ENCODE peak calls at places on chromosomes 2 and 18, in six cellular contexts. X, M, P, V, Z and Q are unnamed samples.
A peak's percentile ranks its signal among the peaks of the same experiment; 100 is the strongest.

GRCh38 chr18:5958822-5959221 is 63.5 kb upstream of the TMEM200C start:
- DNase-seq in M (no peak), P (no peak), V (no peak), Z (no peak), X (no peak), Q (no peak)

GRCh38 chr2:210195066-210195852 is 24.1 kb upstream of the KANSL1L start:
- DNase-seq in M (no peak), P (peak; percentile 57), Z (no peak), X (peak; percentile 34), V (no peak), Q (no peak)

GRCh38 chr2:28662468-28663095 is 89.0 kb upstream of the PPP1CB start:
- DNase-seq in X (no peak), Z (no peak), V (peak; percentile 53), P (peak; percentile 23), M (peak; percentile 78), Q (no peak)

GRCh38 chr2:56985609-56986008 is 801.8 kb downstream of the CCDC85A start:
- DNase-seq in X (no peak), V (no peak), M (no peak), P (no peak), Z (no peak), Q (no peak)

GRCh38 chr2:73870084-73870483 is 22.7 kb upstream of the ACTG2 start:
- DNase-seq in V (peak; percentile 37), P (no peak), Z (no peak), M (peak; percentile 66), X (no peak), Q (peak; percentile 71)

GRCh38 chr18:58249677-58250076 is 205.7 kb downstream of the NEDD4L start:
- DNase-seq in Z (no peak), X (peak; percentile 62), M (no peak), P (no peak), V (no peak), Q (no peak)

GRCh38 chr18:58859935-58860334 is 4.7 kb upstream of the ZNF532 start:
- DNase-seq in M (no peak), X (no peak), Z (no peak), V (no peak), P (no peak), Q (no peak)

GRCh38 chr2:25252291-25253152 is 84.1 kb upstream of the POMC start:
- DNase-seq in X (peak; percentile 99), P (peak; percentile 55), Z (no peak), V (peak; percentile 61), M (peak; percentile 72), Q (peak; percentile 54)

GRCh38 chr18:36667811-36668210 is 161.0 kb downstream of the TPGS2 start:
- DNase-seq in V (no peak), P (no peak), M (no peak), X (no peak), Z (no peak), Q (no peak)

GRCh38 chr2:85772019-85772745 is 18.4 kb downstream of the ATOH8 start:
- DNase-seq in M (peak; percentile 91), P (peak; percentile 90), Z (no peak), V (peak; percentile 98), X (peak; percentile 96), Q (peak; percentile 99)

GRCh38 chr2:205043285-205043684 is 498.0 kb downstream of the PARD3B start:
- DNase-seq in Z (no peak), M (no peak), P (no peak), V (no peak), X (no peak), Q (no peak)

GRCh38 chr2:135819211-135819610 is 17.8 kb downstream of the LCT start:
- DNase-seq in X (no peak), P (peak; percentile 47), V (no peak), M (peak; percentile 35), Z (no peak), Q (no peak)

GRCh38 chr2:207126724-207127314 is 38.9 kb downstream of the KLF7 start:
- DNase-seq in P (no peak), M (no peak), X (no peak), Z (no peak), V (no peak), Q (no peak)

GRCh38 chr2:139360654-139361053 is 580.5 kb upstream of the NXPH2 start:
- DNase-seq in Z (no peak), M (peak; percentile 8), X (no peak), P (no peak), V (no peak), Q (no peak)

GRCh38 chr18:76621782-76622495 is 126.9 kb upstream of the ZNF516 start:
- DNase-seq in V (no peak), M (no peak), X (no peak), Z (no peak), P (no peak), Q (no peak)

GRCh38 chr2:150271952-150272351 is 215.5 kb downstream of the RND3 start:
- DNase-seq in V (no peak), M (no peak), X (no peak), P (peak; percentile 36), Z (no peak), Q (no peak)

DNA sequence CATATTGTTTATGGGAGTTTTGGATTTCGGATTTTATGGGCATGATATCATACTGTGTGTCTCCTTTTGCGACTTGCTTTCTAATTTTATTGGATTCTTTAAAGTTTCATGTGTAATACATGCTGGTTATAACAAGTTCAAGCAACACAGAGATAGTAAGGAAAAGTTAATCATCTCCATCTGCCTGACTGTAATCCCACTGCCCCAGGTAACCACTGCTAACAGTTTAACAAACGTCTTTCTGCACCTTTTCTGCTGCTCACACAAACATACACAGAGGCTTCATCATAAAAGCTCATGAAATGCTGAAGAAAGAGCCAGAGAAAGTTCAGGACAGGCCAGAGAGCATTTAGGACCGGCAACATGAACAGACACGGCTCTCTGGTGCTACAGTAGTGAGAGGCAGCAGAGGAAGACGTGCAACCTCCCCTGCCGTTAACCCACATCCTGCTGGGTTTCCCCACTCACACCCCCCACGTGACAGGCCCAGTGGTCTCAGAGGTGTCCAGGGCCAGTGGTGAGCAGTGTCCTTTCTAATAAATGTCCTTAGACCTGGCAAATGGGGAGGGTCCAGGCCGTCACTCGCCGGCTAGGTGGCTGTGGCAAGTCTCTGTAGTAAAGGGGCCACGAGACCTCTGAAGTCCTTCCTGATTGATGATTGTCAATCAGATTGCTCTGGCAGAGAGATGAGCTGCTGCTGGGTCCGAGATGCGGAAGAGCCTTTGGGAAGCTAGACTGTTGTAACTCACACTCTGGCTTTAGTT is 43.0 kb upstream of the SLC1A4 start:
- DNase-seq in M (peak; percentile 74), Z (peak; percentile 79), X (no peak), V (peak; percentile 38), P (no peak), Q (no peak)
- TF ChIP-seq EP300 in M (no peak), Z (peak; percentile 93), X (no peak), V (no peak), P (no peak), Q (no peak)

DNA sequence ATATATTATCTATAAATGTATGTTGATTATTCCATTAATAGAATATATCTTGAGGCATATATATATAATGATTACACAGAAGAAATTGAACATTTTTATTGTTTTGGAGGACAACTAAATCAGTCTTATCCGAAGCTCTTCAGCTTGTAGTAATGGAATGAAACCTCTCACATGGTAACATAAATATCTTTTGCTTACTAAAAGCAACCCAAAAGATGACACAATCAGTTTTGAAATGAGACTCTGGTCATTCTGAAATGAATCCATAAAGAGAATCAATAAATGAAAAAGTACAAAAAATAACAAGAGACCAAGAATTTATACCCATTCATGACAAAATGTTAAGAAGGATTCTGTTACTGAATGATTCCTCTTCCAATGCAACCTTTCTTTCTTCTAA is 110.2 kb downstream of the FIGN start:
- DNase-seq in Z (no peak), X (no peak), M (no peak), P (no peak), V (no peak), Q (no peak)
- TF ChIP-seq EP300 in Z (no peak), X (no peak), M (no peak), P (no peak), V (no peak), Q (no peak)

GRCh38 chr2:147438897-147439296 is 405.9 kb upstream of the ACVR2A start:
- DNase-seq in V (no peak), M (no peak), Z (no peak), P (no peak), X (no peak), Q (no peak)

GRCh38 chr2:147441140-147441539 is 403.7 kb upstream of the ACVR2A start:
- DNase-seq in M (no peak), P (no peak), X (no peak), Z (no peak), V (no peak), Q (no peak)

GRCh38 chr2:147442766-147443165 is 402.1 kb upstream of the ACVR2A start:
- DNase-seq in P (no peak), X (no peak), Z (no peak), V (no peak), M (no peak), Q (no peak)

GRCh38 chr2:147439986-147440385 is 404.8 kb upstream of the ACVR2A start:
- DNase-seq in V (no peak), M (no peak), X (no peak), Z (no peak), P (no peak), Q (no peak)

DNA sequence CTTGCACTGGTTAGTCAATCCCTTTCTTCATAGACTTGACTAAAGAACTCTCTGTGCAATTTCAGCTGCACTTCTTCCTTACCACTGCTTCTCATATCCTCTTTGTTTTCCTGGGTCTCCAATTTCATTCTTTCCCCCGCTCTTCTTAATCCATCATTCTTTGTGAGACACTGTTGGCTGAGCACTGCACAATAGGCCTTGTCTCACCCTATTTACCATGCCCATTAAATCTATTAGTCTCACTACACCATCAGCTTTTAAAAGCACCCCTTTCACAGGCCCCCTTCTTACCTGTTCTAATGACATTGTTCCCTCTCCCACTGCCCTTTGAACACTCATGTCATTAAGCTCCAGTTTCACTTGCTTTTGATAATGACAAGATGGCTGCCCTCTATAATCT is 404.1 kb upstream of the ACVR2A start:
- DNase-seq in P (no peak), X (no peak), V (no peak), M (no peak), Z (no peak), Q (no peak)
- TF ChIP-seq EP300 in P (no peak), X (no peak), V (no peak), M (no peak), Z (no peak), Q (no peak)

GRCh38 chr2:120554625-120555032 is 181.0 kb upstream of the GLI2 start:
- DNase-seq in P (no peak), Z (no peak), X (no peak), M (no peak), V (no peak), Q (no peak)
- TF ChIP-seq EP300 in P (no peak), Z (no peak), X (no peak), M (no peak), V (no peak), Q (no peak)

GRCh38 chr2:161708350-161708974 is 84.2 kb downstream of the SLC4A10 start:
- DNase-seq in P (no peak), M (no peak), Z (no peak), V (no peak), X (no peak), Q (no peak)

GRCh38 chr2:161709428-161709827 is 85.2 kb downstream of the SLC4A10 start:
- DNase-seq in M (no peak), P (no peak), Z (no peak), X (no peak), V (no peak), Q (no peak)

DNA sequence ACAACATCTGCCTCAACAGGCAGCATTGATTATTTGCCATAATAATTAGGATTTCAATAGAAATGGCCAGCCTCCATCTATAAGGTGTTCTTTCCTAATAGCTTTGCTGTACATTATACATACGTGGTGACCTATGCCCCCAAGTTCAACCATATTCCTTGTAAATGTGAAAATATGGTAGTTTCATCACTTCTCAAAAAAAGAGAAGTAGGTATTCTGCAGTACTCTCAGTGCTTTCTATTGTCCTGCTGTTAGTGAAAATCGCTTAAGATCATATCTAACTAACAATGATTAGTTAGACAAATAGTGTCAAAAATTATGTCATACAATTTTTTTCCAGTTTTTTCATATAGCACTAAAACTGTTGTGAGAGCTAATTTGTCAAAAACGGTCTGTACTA is 79.6 kb downstream of the SLC4A10 start:
- DNase-seq in V (no peak), M (no peak), Z (no peak), X (no peak), P (no peak), Q (no peak)
- TF ChIP-seq EP300 in V (no peak), M (no peak), Z (no peak), X (no peak), P (no peak), Q (no peak)